ENCODE peak calls at places on chromosome 17, in seven cellular contexts. Z is CD4-positive, alpha-beta T cell; W is fibroblast of lung; G is colonic mucosa; J is brain microvascular endothelial cell; M is pancreas; I is body of pancreas. P is an unnamed sample.

GRCh38 chr17:39563476-39563875 is 44.2 kb downstream of the NEUROD2 start:
- DNase-seq in Z (no peak), W (peak; percentile 6), G (no peak), J (no peak), M (no peak), I (no peak), P (no peak)

GRCh38 chr17:3689262-3690093 is 6.5 kb downstream of the P2RX5 start:
- DNase-seq in Z (no peak), W (no peak), G (no peak), J (no peak), M (no peak), I (no peak), P (peak; percentile 49)

GRCh38 chr17:21549107-21549687 is 143.1 kb upstream of the KCNJ18 start:
- DNase-seq in Z (no peak), W (peak; percentile 51), G (no peak), J (peak; percentile 48), M (no peak), I (no peak), P (no peak)

GRCh38 chr17:1627987-1628855 is at the start of gene SLC43A2:
- DNase-seq in Z (peak; percentile 50), W (peak; percentile 68), G (peak; percentile 89), J (peak; percentile 56), M (peak; percentile 71), I (peak; percentile 85), P (peak; percentile 87)

GRCh38 chr17:34254146-34254545 is 939 bp upstream of the CCL2 start:
- DNase-seq in Z (no peak), W (peak; percentile 45), G (no peak), J (no peak), M (no peak), I (no peak), P (no peak)

GRCh38 chr17:43822566-43823190 is 10.3 kb downstream of the MPP3 start:
- DNase-seq in Z (no peak), W (no peak), G (no peak), J (no peak), M (no peak), I (no peak), P (no peak)

GRCh38 chr17:35011671-35012216 is 31.4 kb downstream of the LIG3 start:
- DNase-seq in Z (no peak), W (no peak), G (no peak), J (no peak), M (no peak), I (no peak), P (peak; percentile 5)

GRCh38 chr17:41416478-41416877 is 7.9 kb downstream of the KRT37 start:
- DNase-seq in Z (no peak), W (no peak), G (no peak), J (no peak), M (no peak), I (no peak), P (no peak)

GRCh38 chr17:42184717-42185496 is at the start of gene HCRT:
- DNase-seq in Z (no peak), W (no peak), G (peak; percentile 34), J (no peak), M (no peak), I (no peak), P (no peak)

GRCh38 chr17:48490391-48491026 is 40.3 kb downstream of the HOXB1 start:
- DNase-seq in Z (no peak), W (no peak), G (no peak), J (no peak), M (no peak), I (no peak), P (no peak)

GRCh38 chr17:7888184-7888920 is at the start of gene CHD3:
- DNase-seq in Z (peak; percentile 34), W (peak; percentile 38), G (peak; percentile 65), J (peak; percentile 8), M (peak; percentile 47), I (peak; percentile 58), P (no peak)

GRCh38 chr17:36829676-36830075 is 107.6 kb upstream of the LHX1 start:
- DNase-seq in Z (no peak), W (no peak), G (no peak), J (no peak), M (no peak), I (no peak), P (no peak)

GRCh38 chr17:68453991-68454665 is 3.2 kb downstream of the WIPI1 start:
- DNase-seq in Z (no peak), W (no peak), G (no peak), J (no peak), M (no peak), I (no peak), P (no peak)

GRCh38 chr17:65750678-65751077 is 189.2 kb upstream of the AXIN2 start:
- DNase-seq in Z (peak; percentile 63), W (peak; percentile 88), G (peak; percentile 81), J (peak; percentile 75), M (peak; percentile 80), I (peak; percentile 89), P (peak; percentile 87)

GRCh38 chr17:41800601-41801373 is 11.0 kb downstream of the P3H4 start:
- DNase-seq in Z (no peak), W (peak; percentile 51), G (peak; percentile 92), J (no peak), M (no peak), I (no peak), P (no peak)

GRCh38 chr17:45997624-45998023 is 1.4 kb upstream of the STH start:
- DNase-seq in Z (no peak), W (peak; percentile 31), G (no peak), J (peak; percentile 18), M (no peak), I (no peak), P (no peak)

GRCh38 chr17:38659415-38659814 is 15.3 kb downstream of the EPOP start:
- DNase-seq in Z (no peak), W (no peak), G (no peak), J (no peak), M (no peak), I (no peak), P (peak; percentile 9)

GRCh38 chr17:44924107-44924544 is 8.8 kb upstream of the GFAP start:
- DNase-seq in Z (no peak), W (no peak), G (no peak), J (no peak), M (no peak), I (no peak), P (peak; percentile 22)

GRCh38 chr17:54269886-54270285 is 447.2 kb downstream of the KIF2B start:
- DNase-seq in Z (no peak), W (no peak), G (no peak), J (no peak), M (no peak), I (no peak), P (no peak)

GRCh38 chr17:12729086-12729485 is 60.2 kb upstream of the ARHGAP44 start:
- DNase-seq in Z (no peak), W (no peak), G (no peak), J (peak; percentile 18), M (no peak), I (no peak), P (no peak)

GRCh38 chr17:75617218-75617617 is 16.0 kb upstream of the SMIM5 start:
- DNase-seq in Z (no peak), W (no peak), G (peak; percentile 92), J (no peak), M (no peak), I (no peak), P (no peak)

GRCh38 chr17:75614006-75614405 is 19.2 kb upstream of the SMIM5 start:
- DNase-seq in Z (no peak), W (no peak), G (no peak), J (no peak), M (no peak), I (no peak), P (no peak)

GRCh38 chr17:75614556-75615270 is 18.5 kb upstream of the SMIM5 start:
- DNase-seq in Z (no peak), W (no peak), G (no peak), J (no peak), M (no peak), I (no peak), P (no peak)

GRCh38 chr17:75616521-75617122 is 16.6 kb upstream of the SMIM5 start:
- DNase-seq in Z (no peak), W (no peak), G (no peak), J (no peak), M (no peak), I (no peak), P (no peak)

GRCh38 chr17:75615301-75615700 is 17.9 kb upstream of the SMIM5 start:
- DNase-seq in Z (no peak), W (no peak), G (no peak), J (no peak), M (no peak), I (no peak), P (no peak)
- TF ChIP-seq CTCF in Z (no peak), W (no peak), G (no peak), J (no peak), M (no peak), I (no peak), P (no peak)

DNA sequence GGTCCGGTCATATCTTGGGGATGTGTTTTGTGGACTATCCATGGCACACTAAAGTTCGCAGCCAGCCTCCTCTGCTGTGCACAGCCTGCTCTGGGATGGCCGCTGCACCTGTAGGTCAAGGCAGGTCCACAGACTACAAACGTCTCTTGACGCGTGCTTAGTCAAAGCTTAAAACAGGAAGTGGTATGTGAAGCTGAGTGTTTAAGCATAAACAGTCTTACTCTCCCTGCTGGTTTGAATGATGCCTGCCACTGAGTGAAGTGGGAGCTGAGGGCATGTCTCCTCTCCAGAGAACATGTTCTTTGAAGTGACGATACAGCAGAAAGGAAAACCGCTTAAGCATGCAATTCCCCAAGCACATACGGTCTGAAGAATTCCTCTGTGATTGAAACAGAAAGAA is 365.6 kb downstream of the SLC39A11 start:
- DNase-seq in Z (peak; percentile 14), W (peak; percentile 34), G (no peak), J (peak; percentile 45), M (no peak), I (no peak), P (no peak)
- H3K27ac ChIP-seq in Z (peak overlapping the region; percentile 55), W (no peak overlapping the region), G (no peak overlapping the region), J (no peak overlapping the region), M (no peak overlapping the region), I (no peak overlapping the region), P (no peak overlapping the region)

DNA sequence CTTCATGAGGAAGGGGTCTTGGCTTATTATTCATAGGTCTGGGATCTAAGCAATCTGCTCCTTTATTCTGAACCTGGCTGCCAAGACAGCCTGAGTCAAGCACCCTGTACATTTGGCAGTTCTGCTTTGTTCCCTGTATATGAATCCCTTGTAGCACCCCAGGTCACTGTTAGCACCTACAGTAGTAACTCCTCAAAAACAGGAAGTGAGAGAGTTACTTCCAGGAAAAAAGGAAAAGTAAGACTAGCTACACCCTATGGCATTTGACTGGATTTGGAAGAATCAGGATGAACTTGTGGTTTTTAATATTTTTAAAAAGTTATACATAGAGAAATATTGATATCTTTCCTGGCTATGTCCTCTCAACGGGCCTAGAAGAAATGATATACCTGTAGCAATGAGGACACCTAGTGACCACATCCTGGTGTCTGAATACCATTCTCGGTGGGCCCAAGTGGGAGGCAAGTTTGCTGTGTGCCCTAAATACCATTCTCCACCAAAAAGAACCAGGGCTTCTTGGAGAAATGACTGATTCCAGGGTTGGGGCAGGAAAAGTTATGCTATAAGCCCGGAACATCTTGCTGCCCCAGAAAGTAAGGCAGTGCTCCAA is 9.9 kb downstream of the ANKRD40 start:
- DNase-seq in Z (no peak), W (no peak), G (no peak), J (no peak), M (no peak), I (no peak), P (no peak)
- TF ChIP-seq CTCF in Z (no peak), W (no peak), G (no peak), J (no peak), M (no peak), I (peak; percentile 30), P (peak; percentile 19)

DNA sequence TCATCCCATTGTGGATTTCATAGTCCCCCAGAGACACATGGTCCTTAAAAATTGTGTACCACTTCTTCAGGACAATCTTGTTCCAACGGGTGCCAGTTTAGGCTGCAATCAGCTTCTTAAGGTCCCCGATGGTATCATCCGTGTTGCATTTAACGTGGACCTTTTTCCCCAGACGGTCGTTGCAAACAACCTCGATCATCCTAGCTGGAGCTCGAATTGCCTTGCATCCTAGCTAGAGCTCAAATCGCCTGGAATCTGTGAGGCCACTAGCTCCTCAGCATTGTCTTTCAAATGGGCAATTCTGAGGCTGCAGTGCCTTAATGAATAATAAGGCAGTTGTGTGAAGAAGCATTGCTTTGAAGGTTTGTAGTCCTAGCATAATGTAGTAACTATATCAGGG is 37.7 kb upstream of the RHBDL3 start:
- DNase-seq in Z (no peak), W (no peak), G (no peak), J (no peak), M (no peak), I (no peak), P (no peak)
- H3K27ac ChIP-seq in Z (no peak overlapping the region), W (no peak overlapping the region), G (no peak overlapping the region), J (no peak overlapping the region), M (no peak overlapping the region), I (no peak overlapping the region), P (no peak overlapping the region)

P was measured in right lobe of liver.